ENCODE peak calls at places on chromosomes 5 and 9, in five cellular contexts. E is aorta; B is CD4-positive, CD25-positive, alpha-beta regulatory T cell; C is CD8-positive, alpha-beta memory T cell; S is CD4-positive, alpha-beta T cell. D is an unnamed sample. For H3K9me3, the result is how much of the 10 kb centered on the place peaks cover.

GRCh38 chr9:97697837-97698236 is 697 bp upstream of the XPA start:
- DNase-seq in S (no peak), C (no peak), B (no peak), E (no peak), D (no peak)

GRCh38 chr5:59637878-59638580 is 255.5 kb downstream of the PDE4D start:
- DNase-seq in E (no peak), C (no peak), B (no peak), S (no peak), D (no peak)

GRCh38 chr5:39178171-39178570 is 41.2 kb downstream of the FYB1 start:
- DNase-seq in B (peak), C (no peak), E (no peak), S (no peak), D (no peak)

GRCh38 chr9:134892820-134893420 is 12.3 kb downstream of the FCN2 start:
- DNase-seq in B (no peak), E (no peak), C (no peak), S (no peak), D (no peak)

GRCh38 chr5:173648308-173648866 is 31.9 kb upstream of the BOD1 start:
- DNase-seq in E (no peak), B (no peak), S (no peak), C (no peak), D (no peak)

GRCh38 chr9:91681461-91682305 is 258.1 kb upstream of the NFIL3 start:
- DNase-seq in C (peak), E (peak), B (peak), S (peak), D (peak)

GRCh38 chr5:81856948-81857928 is 106.3 kb upstream of the SSBP2 start:
- DNase-seq in E (peak), C (no peak), S (no peak), B (peak), D (no peak)

GRCh38 chr9:112955550-112955949 is 56.4 kb downstream of the ZNF883 start:
- DNase-seq in B (no peak), E (no peak), C (no peak), S (no peak), D (no peak)

GRCh38 chr9:110156902-110157301 is 51.1 kb downstream of the C9orf152 start:
- DNase-seq in E (no peak), C (no peak), B (peak), S (no peak), D (no peak)

GRCh38 chr5:14745753-14746152 is 81.2 kb downstream of the OTULIN start:
- DNase-seq in S (no peak), C (peak), B (peak), E (no peak), D (no peak)

GRCh38 chr5:175840050-175840841 is 31.1 kb upstream of the CPLX2 start:
- DNase-seq in B (peak), C (no peak), E (no peak), S (no peak), D (no peak)

GRCh38 chr9:137435980-137436760 is 5.0 kb downstream of the ENTPD8 start:
- DNase-seq in C (no peak), E (peak), B (no peak), S (no peak), D (peak)

GRCh38 chr5:122346897-122347581 is 35.0 kb downstream of the SNCAIP start:
- DNase-seq in C (no peak), S (no peak), E (no peak), B (no peak), D (no peak)

GRCh38 chr5:149632311-149633251 is 51.3 kb downstream of the ARHGEF37 start:
- DNase-seq in B (no peak), S (no peak), E (no peak), C (no peak), D (no peak)

GRCh38 chr9:133238851-133239532 is 29.9 kb upstream of the OBP2B start:
- DNase-seq in E (peak), B (peak), S (peak), C (peak), D (peak)

GRCh38 chr5:68673451-68674180 is 420.2 kb upstream of the SLC30A5 start:
- DNase-seq in E (no peak), S (no peak), B (no peak), C (no peak), D (no peak)

GRCh38 chr5:74643160-74643562 is 2.6 kb upstream of the ENC1 start:
- DNase-seq in E (no peak), B (no peak), C (no peak), S (no peak), D (no peak)

GRCh38 chr5:88862547-88863175 is 20.3 kb downstream of the MEF2C start:
- DNase-seq in S (no peak), E (no peak), B (no peak), C (no peak), D (no peak)

GRCh38 chr5:88854769-88855168 is 28.2 kb downstream of the MEF2C start:
- DNase-seq in E (no peak), S (no peak), B (no peak), C (no peak), D (no peak)

GRCh38 chr5:88860501-88860900 is 22.5 kb downstream of the MEF2C start:
- DNase-seq in S (no peak), B (no peak), E (no peak), C (no peak), D (no peak)

GRCh38 chr5:88861213-88861612 is 21.8 kb downstream of the MEF2C start:
- DNase-seq in S (no peak), C (no peak), B (no peak), E (no peak), D (no peak)

DNA sequence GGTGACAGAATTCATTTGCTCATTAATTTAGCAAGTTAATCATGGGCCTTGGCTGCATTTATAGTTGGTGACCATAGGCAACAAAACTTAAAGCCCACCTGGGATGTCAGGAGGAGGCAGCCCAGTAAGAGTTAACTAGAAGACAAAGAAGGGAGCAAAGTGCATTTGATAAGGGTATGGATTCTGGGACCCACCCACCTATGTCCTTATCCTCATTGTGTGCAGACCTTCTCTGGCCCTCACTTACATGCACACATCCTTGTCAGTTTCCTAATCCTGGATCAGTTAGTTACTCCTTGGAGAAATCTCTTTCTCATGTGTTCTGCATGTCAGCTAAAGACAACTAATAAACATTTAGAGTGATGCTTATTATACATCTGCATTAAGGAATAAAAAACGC is 24.6 kb downstream of the MEF2C start:
- DNase-seq in E (no peak), S (no peak), C (no peak), B (no peak), D (no peak)
- H3K9me3 ChIP-seq in E (under half), S (under half), C (under half), B (under half), D (under half)

GRCh38 chr5:1226231-1226630 is 1.1 kb downstream of the SLC6A18 start:
- DNase-seq in E (no peak), S (no peak), C (no peak), B (no peak), D (no peak)

GRCh38 chr5:1227669-1228068 is 2.5 kb downstream of the SLC6A18 start:
- DNase-seq in S (no peak), E (no peak), C (no peak), B (peak), D (no peak)

GRCh38 chr5:1226839-1227238 is 1.7 kb downstream of the SLC6A18 start:
- DNase-seq in C (no peak), S (no peak), B (no peak), E (no peak), D (no peak)

GRCh38 chr5:1229822-1230221 is 4.6 kb downstream of the SLC6A18 start:
- DNase-seq in C (no peak), S (no peak), E (no peak), B (no peak), D (no peak)

GRCh38 chr5:1228121-1228520 is 2.9 kb downstream of the SLC6A18 start:
- DNase-seq in S (no peak), B (no peak), C (no peak), E (no peak), D (no peak)
- H3K9me3 ChIP-seq in S (under half), B (under half), C (under half), E (under half), D (under half)

GRCh38 chr5:160657622-160658458 is 194.2 kb downstream of the ATP10B start:
- DNase-seq in B (peak), S (no peak), C (no peak), E (no peak), D (no peak)
- H3K9me3 ChIP-seq in B (under half), S (under half), C (under half), E (under half), D (under half)

GRCh38 chr9:18722882-18723281 is 248.9 kb downstream of the ADAMTSL1 start:
- DNase-seq in E (no peak), B (no peak), C (no peak), S (no peak), D (no peak)

GRCh38 chr9:18726546-18726945 is 252.6 kb downstream of the ADAMTSL1 start:
- DNase-seq in S (no peak), C (no peak), B (no peak), E (no peak), D (no peak)

GRCh38 chr9:18721267-18722079 is 247.5 kb downstream of the ADAMTSL1 start:
- DNase-seq in C (no peak), B (no peak), S (no peak), E (no peak), D (no peak)

GRCh38 chr9:18720691-18721090 is 246.7 kb downstream of the ADAMTSL1 start:
- DNase-seq in E (no peak), C (no peak), S (no peak), B (no peak), D (no peak)

GRCh38 chr9:18723366-18723765 is 249.4 kb downstream of the ADAMTSL1 start:
- DNase-seq in B (no peak), C (no peak), S (no peak), E (no peak), D (no peak)
- H3K9me3 ChIP-seq in B (under half), C (under half), S (under half), E (under half), D (under half)

GRCh38 chr5:160281275-160281674 is 31.1 kb downstream of the CCNJL start:
- DNase-seq in E (no peak), C (no peak), S (no peak), B (no peak), D (no peak)
- H3K9me3 ChIP-seq in E (under half), C (under half), S (under half), B (under half), D (under half)

DNA sequence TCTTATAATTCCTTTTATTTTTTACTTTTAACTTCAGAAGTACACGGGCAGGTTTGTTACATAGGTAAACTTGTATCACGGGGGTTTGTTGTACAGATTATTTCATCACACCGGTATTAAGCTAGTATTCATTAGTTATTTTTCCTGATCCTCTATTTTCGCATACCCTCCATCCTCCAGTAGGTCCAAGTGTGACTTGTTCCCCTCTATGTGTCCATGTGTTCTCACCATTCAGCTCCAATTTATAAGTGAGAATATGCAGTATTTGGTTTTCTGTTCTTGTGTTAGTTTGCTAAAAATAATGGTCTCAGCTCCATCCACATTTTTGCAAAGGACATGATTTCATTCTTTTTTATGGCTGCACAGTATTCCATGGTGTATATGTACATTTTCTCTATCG is 43.1 kb upstream of the IFNE start:
- DNase-seq in B (no peak), S (no peak), C (no peak), E (no peak), D (no peak)
- H3K9me3 ChIP-seq in B (under half), S (under half), C (under half), E (under half), D (under half)

DNA sequence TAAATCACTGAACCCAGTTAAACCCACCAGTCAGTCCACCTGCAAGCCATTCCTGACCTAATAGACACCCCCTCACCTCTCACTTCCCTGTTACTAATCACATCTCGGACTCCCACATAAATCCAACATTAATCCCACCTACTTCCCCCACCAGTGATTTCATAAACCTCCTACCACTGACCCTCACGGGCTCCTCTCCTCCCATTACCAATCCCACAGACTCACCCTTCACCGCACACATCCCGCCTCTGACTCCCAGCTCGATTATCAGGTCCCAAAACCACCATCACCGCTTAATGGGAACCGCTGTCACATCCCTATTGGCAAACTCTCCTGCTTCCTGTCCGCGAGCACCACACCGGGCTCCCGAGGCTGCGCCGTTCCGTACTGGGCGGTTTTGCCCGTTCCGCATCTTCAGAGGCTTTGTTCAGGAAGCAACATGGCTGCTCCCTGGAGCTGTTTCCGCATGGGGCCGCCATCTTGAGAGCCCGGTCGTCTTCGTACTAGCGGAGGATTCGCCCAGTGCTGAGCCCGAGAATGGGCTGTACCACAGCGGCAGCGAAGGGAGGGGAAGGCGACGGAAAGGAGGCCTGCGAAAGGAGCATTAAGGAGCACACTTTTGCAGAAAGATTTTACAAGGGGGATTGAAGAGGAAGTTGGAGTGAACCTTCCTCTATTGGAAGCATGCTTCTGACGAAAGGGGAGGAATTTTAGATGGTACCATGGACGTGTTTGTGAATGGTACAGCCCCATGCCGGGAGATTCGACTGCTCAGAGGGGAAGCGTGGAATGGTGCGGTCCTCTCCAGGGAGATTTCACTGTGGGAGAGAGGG is at the start of gene ZNF300:
- DNase-seq in S (peak), E (peak), C (no peak), B (peak), D (no peak)
- H3K9me3 ChIP-seq in S (half or more), E (under half), C (under half), B (under half), D (under half)

DNA sequence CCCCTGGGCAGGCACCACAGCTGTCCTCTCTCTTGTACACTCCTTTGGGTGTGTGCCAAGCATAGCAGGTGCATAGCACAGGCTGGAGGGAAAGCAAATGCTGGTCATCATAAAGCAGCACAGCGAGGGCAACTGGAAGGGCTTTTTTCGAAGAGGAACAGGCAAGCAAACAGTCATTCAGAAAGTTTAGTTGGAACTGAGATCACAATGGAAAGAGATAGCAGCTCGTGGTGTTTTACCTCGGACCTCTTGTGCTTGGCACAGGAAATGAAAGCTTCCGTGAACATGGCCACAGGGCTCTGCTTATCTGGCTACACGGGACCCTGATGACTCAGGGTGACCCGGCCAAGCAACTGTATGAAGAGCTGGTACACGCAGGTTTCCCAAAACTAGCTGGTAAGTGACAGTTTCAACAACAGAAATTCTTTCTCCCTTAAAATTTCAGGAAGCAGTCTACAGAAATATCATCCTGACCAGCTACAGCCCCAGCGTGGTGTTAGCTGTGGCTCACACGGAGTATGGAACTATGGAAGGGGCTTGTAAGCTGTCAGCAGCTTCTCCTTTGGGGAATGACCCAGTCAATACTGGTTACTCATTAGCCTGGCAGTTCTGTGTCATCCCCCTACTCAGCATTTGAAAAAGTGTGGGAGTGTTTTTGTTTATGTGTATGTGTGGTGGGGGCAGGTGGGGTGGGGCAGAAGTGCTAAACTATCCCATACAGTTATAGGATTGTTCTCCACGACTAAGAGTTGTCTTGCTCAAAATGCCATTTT is 48.1 kb downstream of the POC5 start:
- DNase-seq in B (peak), E (no peak), C (no peak), S (peak), D (no peak)
- H3K9me3 ChIP-seq in B (under half), E (under half), C (under half), S (under half), D (under half)

D was measured in T-helper 17 cell.